ENCODE peak calls at places on chromosomes 2 and 18, in seven cellular contexts. One of them, this sample, is unnamed.

GRCh38 chr2:193584522-193584938 is 1389.8 kb upstream of the TMEFF2 start:
- DNase-seq in activated CD8-positive, alpha-beta T cell treated with anti-CD3 and anti-CD28 coated beads for 36 hours: peak; percentile 7
- DNase-seq in HFF-Myc: no peak
- DNase-seq in H9: peak; percentile 43
- DNase-seq in fibroblast of lung: peak; percentile 37
- DNase-seq in glutamatergic neuron: no peak
- DNase-seq in RWPE1: no peak
- DNase-seq in this sample: peak; percentile 23

GRCh38 chr2:47311764-47312503 is 91.0 kb upstream of the MSH2 start:
- DNase-seq in activated CD8-positive, alpha-beta T cell treated with anti-CD3 and anti-CD28 coated beads for 36 hours: no peak
- DNase-seq in HFF-Myc: no peak
- DNase-seq in H9: no peak
- DNase-seq in fibroblast of lung: no peak
- DNase-seq in glutamatergic neuron: no peak
- DNase-seq in RWPE1: no peak
- DNase-seq in this sample: no peak

GRCh38 chr18:22169889-22170420 is 566 bp downstream of the GATA6 start:
- DNase-seq in activated CD8-positive, alpha-beta T cell treated with anti-CD3 and anti-CD28 coated beads for 36 hours: peak; percentile 35
- DNase-seq in HFF-Myc: no peak
- DNase-seq in H9: no peak
- DNase-seq in fibroblast of lung: no peak
- DNase-seq in glutamatergic neuron: no peak
- DNase-seq in RWPE1: peak; percentile 43
- DNase-seq in this sample: peak; percentile 45

GRCh38 chr2:18214936-18215335 is 336.5 kb downstream of the KCNS3 start:
- DNase-seq in activated CD8-positive, alpha-beta T cell treated with anti-CD3 and anti-CD28 coated beads for 36 hours: no peak
- DNase-seq in HFF-Myc: no peak
- DNase-seq in H9: no peak
- DNase-seq in fibroblast of lung: peak; percentile 66
- DNase-seq in glutamatergic neuron: no peak
- DNase-seq in RWPE1: no peak
- DNase-seq in this sample: no peak

GRCh38 chr18:77127769-77128671 is 4.6 kb downstream of the MBP start:
- DNase-seq in activated CD8-positive, alpha-beta T cell treated with anti-CD3 and anti-CD28 coated beads for 36 hours: peak; percentile 70
- DNase-seq in HFF-Myc: peak; percentile 88
- DNase-seq in H9: no peak
- DNase-seq in fibroblast of lung: peak; percentile 96
- DNase-seq in glutamatergic neuron: no peak
- DNase-seq in RWPE1: peak; percentile 64
- DNase-seq in this sample: peak; percentile 53

GRCh38 chr2:128321421-128321775 is 2.7 kb upstream of the HS6ST1 start:
- DNase-seq in activated CD8-positive, alpha-beta T cell treated with anti-CD3 and anti-CD28 coated beads for 36 hours: peak; percentile 17
- DNase-seq in HFF-Myc: no peak
- DNase-seq in H9: peak; percentile 39
- DNase-seq in fibroblast of lung: no peak
- DNase-seq in glutamatergic neuron: no peak
- DNase-seq in RWPE1: no peak
- DNase-seq in this sample: no peak

GRCh38 chr2:43480874-43481273 is 115.0 kb downstream of the THADA start:
- DNase-seq in activated CD8-positive, alpha-beta T cell treated with anti-CD3 and anti-CD28 coated beads for 36 hours: no peak
- DNase-seq in HFF-Myc: no peak
- DNase-seq in H9: no peak
- DNase-seq in fibroblast of lung: no peak
- DNase-seq in glutamatergic neuron: no peak
- DNase-seq in RWPE1: no peak
- DNase-seq in this sample: no peak

GRCh38 chr2:39922679-39923416 is 143.8 kb upstream of the THUMPD2 start:
- DNase-seq in activated CD8-positive, alpha-beta T cell treated with anti-CD3 and anti-CD28 coated beads for 36 hours: no peak
- DNase-seq in HFF-Myc: no peak
- DNase-seq in H9: no peak
- DNase-seq in fibroblast of lung: peak; percentile 58
- DNase-seq in glutamatergic neuron: no peak
- DNase-seq in RWPE1: no peak
- DNase-seq in this sample: no peak

GRCh38 chr2:22221006-22221405 is 1097.2 kb downstream of the TDRD15 start:
- DNase-seq in activated CD8-positive, alpha-beta T cell treated with anti-CD3 and anti-CD28 coated beads for 36 hours: no peak
- DNase-seq in HFF-Myc: no peak
- DNase-seq in H9: no peak
- DNase-seq in fibroblast of lung: no peak
- DNase-seq in glutamatergic neuron: no peak
- DNase-seq in RWPE1: no peak
- DNase-seq in this sample: no peak

GRCh38 chr2:241673797-241674725 is 12.6 kb downstream of the DTYMK start:
- DNase-seq in activated CD8-positive, alpha-beta T cell treated with anti-CD3 and anti-CD28 coated beads for 36 hours: no peak
- DNase-seq in HFF-Myc: no peak
- DNase-seq in H9: peak; percentile 62
- DNase-seq in fibroblast of lung: peak; percentile 33
- DNase-seq in glutamatergic neuron: no peak
- DNase-seq in RWPE1: no peak
- DNase-seq in this sample: no peak

GRCh38 chr2:37226863-37227262 is 4.5 kb downstream of the CEBPZ start:
- DNase-seq in activated CD8-positive, alpha-beta T cell treated with anti-CD3 and anti-CD28 coated beads for 36 hours: no peak
- DNase-seq in HFF-Myc: no peak
- DNase-seq in H9: no peak
- DNase-seq in fibroblast of lung: no peak
- DNase-seq in glutamatergic neuron: no peak
- DNase-seq in RWPE1: no peak
- DNase-seq in this sample: no peak

GRCh38 chr2:99621106-99621505 is 131.3 kb upstream of the REV1 start:
- DNase-seq in activated CD8-positive, alpha-beta T cell treated with anti-CD3 and anti-CD28 coated beads for 36 hours: no peak
- DNase-seq in HFF-Myc: no peak
- DNase-seq in H9: no peak
- DNase-seq in fibroblast of lung: no peak
- DNase-seq in glutamatergic neuron: no peak
- DNase-seq in RWPE1: no peak
- DNase-seq in this sample: no peak

GRCh38 chr2:99622578-99622977 is 132.8 kb upstream of the REV1 start:
- DNase-seq in activated CD8-positive, alpha-beta T cell treated with anti-CD3 and anti-CD28 coated beads for 36 hours: no peak
- DNase-seq in HFF-Myc: no peak
- DNase-seq in H9: no peak
- DNase-seq in fibroblast of lung: peak; percentile 34
- DNase-seq in glutamatergic neuron: no peak
- DNase-seq in RWPE1: no peak
- DNase-seq in this sample: no peak

GRCh38 chr2:99623613-99624012 is 133.8 kb upstream of the REV1 start:
- DNase-seq in activated CD8-positive, alpha-beta T cell treated with anti-CD3 and anti-CD28 coated beads for 36 hours: no peak
- DNase-seq in HFF-Myc: no peak
- DNase-seq in H9: no peak
- DNase-seq in fibroblast of lung: no peak
- DNase-seq in glutamatergic neuron: no peak
- DNase-seq in RWPE1: no peak
- DNase-seq in this sample: no peak

GRCh38 chr2:99624682-99625081 is 134.9 kb upstream of the REV1 start:
- DNase-seq in activated CD8-positive, alpha-beta T cell treated with anti-CD3 and anti-CD28 coated beads for 36 hours: no peak
- DNase-seq in HFF-Myc: no peak
- DNase-seq in H9: no peak
- DNase-seq in fibroblast of lung: no peak
- DNase-seq in glutamatergic neuron: peak; percentile 38
- DNase-seq in RWPE1: no peak
- DNase-seq in this sample: no peak

GRCh38 chr2:99623035-99623434 is 133.2 kb upstream of the REV1 start:
- DNase-seq in activated CD8-positive, alpha-beta T cell treated with anti-CD3 and anti-CD28 coated beads for 36 hours: no peak
- DNase-seq in HFF-Myc: no peak
- DNase-seq in H9: no peak
- DNase-seq in fibroblast of lung: no peak
- DNase-seq in glutamatergic neuron: no peak
- DNase-seq in RWPE1: no peak
- DNase-seq in this sample: no peak
- TF ChIP-seq CTCF in activated CD8-positive, alpha-beta T cell treated with anti-CD3 and anti-CD28 coated beads for 36 hours: no peak
- TF ChIP-seq CTCF in HFF-Myc: no peak
- TF ChIP-seq CTCF in H9: no peak
- TF ChIP-seq CTCF in fibroblast of lung: no peak
- TF ChIP-seq CTCF in glutamatergic neuron: no peak
- TF ChIP-seq CTCF in RWPE1: no peak
- TF ChIP-seq CTCF in this sample: no peak

DNA sequence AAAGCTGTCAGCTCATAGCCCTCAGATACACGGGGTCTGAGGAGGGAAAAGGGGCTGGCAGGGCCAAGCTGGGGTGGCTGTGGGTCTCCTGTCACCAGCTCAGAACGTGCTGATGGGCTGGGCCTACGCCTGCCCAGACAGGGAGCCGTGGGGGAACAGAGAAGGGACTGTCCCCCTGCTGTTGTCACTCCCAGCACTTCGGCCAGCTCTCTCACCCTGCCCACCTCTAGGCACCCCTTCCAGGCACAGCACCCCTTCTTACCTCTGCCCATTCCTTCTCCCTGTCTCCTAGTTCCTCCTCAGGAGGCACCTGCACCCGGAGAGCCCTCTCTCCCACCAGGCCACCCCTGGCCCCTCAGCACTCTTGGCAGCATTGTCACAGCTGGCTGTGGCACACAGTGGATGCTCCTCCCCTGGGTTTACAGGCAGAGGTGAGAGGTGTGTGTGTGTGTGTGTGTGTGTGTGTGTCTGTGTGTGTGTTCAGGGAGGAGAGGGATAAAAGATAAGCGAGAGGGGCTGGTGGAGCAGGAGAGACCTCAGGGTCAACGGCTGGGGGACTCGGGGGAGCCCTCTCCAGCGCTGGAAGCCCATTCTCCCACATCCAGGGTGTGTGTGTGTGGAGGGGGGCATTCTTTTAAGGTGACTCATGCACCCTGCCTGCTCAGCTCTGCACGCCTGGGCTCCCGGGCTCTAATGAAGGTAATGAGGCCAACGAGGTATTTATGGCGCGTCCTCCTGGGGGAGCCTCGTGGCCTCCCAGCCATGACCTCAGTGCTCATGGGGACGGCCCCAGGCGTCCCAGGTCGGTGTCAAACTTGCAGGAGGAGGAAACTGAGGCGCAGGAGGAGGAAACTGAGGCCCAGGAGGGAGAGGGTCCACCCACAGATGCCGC is 66.1 kb upstream of the SMAD7 start:
- DNase-seq in activated CD8-positive, alpha-beta T cell treated with anti-CD3 and anti-CD28 coated beads for 36 hours: no peak
- DNase-seq in HFF-Myc: peak; percentile 41
- DNase-seq in H9: peak; percentile 76
- DNase-seq in fibroblast of lung: peak; percentile 92
- DNase-seq in glutamatergic neuron: no peak
- DNase-seq in RWPE1: peak; percentile 72
- DNase-seq in this sample: no peak
- TF ChIP-seq CTCF in activated CD8-positive, alpha-beta T cell treated with anti-CD3 and anti-CD28 coated beads for 36 hours: no peak
- TF ChIP-seq CTCF in HFF-Myc: no peak
- TF ChIP-seq CTCF in H9: no peak
- TF ChIP-seq CTCF in fibroblast of lung: no peak
- TF ChIP-seq CTCF in glutamatergic neuron: no peak
- TF ChIP-seq CTCF in RWPE1: no peak
- TF ChIP-seq CTCF in this sample: no peak

GRCh38 chr18:710418-711300 is 1.8 kb downstream of the ENOSF1 start:
- DNase-seq in activated CD8-positive, alpha-beta T cell treated with anti-CD3 and anti-CD28 coated beads for 36 hours: no peak
- DNase-seq in HFF-Myc: no peak
- DNase-seq in H9: no peak
- DNase-seq in fibroblast of lung: no peak
- DNase-seq in glutamatergic neuron: no peak
- DNase-seq in RWPE1: no peak
- DNase-seq in this sample: no peak

GRCh38 chr18:713135-713490 is 683 bp upstream of the ENOSF1 start:
- DNase-seq in activated CD8-positive, alpha-beta T cell treated with anti-CD3 and anti-CD28 coated beads for 36 hours: peak; percentile 15
- DNase-seq in HFF-Myc: no peak
- DNase-seq in H9: peak; percentile 42
- DNase-seq in fibroblast of lung: no peak
- DNase-seq in glutamatergic neuron: no peak
- DNase-seq in RWPE1: no peak
- DNase-seq in this sample: no peak

GRCh38 chr18:711693-712400 is 583 bp downstream of the ENOSF1 start:
- DNase-seq in activated CD8-positive, alpha-beta T cell treated with anti-CD3 and anti-CD28 coated beads for 36 hours: peak; percentile 90
- DNase-seq in HFF-Myc: no peak
- DNase-seq in H9: no peak
- DNase-seq in fibroblast of lung: peak; percentile 76
- DNase-seq in glutamatergic neuron: peak; percentile 36
- DNase-seq in RWPE1: peak; percentile 67
- DNase-seq in this sample: peak; percentile 80

GRCh38 chr18:711330-711692 is 1.1 kb downstream of the ENOSF1 start:
- DNase-seq in activated CD8-positive, alpha-beta T cell treated with anti-CD3 and anti-CD28 coated beads for 36 hours: no peak
- DNase-seq in HFF-Myc: no peak
- DNase-seq in H9: no peak
- DNase-seq in fibroblast of lung: no peak
- DNase-seq in glutamatergic neuron: no peak
- DNase-seq in RWPE1: peak; percentile 14
- DNase-seq in this sample: peak; percentile 13

DNA sequence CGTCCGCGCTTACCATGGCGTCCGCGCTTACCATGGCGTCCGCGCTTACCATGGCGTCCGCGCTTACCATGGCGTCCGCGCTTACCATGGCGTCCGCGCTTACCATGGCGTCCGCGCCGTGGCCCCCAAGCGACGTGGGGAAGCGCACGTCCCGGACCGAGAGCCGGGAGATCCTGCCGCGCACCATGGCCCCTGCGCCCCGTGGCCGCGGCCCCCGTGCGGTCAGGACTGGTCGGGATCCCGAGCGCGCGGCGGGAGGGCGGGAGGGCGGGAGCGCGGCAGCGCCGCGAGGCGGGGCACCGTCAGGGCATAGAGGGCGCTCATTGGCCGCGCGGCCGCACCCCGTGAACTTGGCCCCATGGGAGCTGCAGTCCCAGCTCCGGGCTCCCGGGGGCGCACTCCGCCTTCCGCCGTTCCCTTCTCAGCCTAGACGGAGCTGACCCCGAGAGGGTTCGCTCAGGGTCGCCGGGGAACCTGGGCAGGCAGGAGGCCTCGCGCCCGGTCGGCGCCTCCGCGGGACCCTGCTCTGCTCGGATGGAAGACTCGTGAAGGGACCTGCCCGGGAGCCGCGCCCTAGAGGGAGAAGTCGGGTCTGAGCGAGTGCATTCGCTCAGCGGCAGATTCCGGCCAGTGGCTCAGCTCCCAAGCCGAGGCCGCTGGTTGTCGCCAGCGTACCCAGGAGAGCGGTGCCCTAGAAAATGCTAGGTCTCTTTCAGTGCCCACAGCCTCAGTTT is at the start of gene ENOSF1:
- DNase-seq in activated CD8-positive, alpha-beta T cell treated with anti-CD3 and anti-CD28 coated beads for 36 hours: peak; percentile 91
- DNase-seq in HFF-Myc: no peak
- DNase-seq in H9: peak; percentile 94
- DNase-seq in fibroblast of lung: peak; percentile 75
- DNase-seq in glutamatergic neuron: peak; percentile 91
- DNase-seq in RWPE1: peak; percentile 93
- DNase-seq in this sample: peak; percentile 95
- TF ChIP-seq CTCF in activated CD8-positive, alpha-beta T cell treated with anti-CD3 and anti-CD28 coated beads for 36 hours: peak; percentile 87
- TF ChIP-seq CTCF in HFF-Myc: peak; percentile 63
- TF ChIP-seq CTCF in H9: peak; percentile 98
- TF ChIP-seq CTCF in fibroblast of lung: peak; percentile 67
- TF ChIP-seq CTCF in glutamatergic neuron: peak; percentile 93
- TF ChIP-seq CTCF in RWPE1: peak; percentile 89
- TF ChIP-seq CTCF in this sample: peak; percentile 80

DNA sequence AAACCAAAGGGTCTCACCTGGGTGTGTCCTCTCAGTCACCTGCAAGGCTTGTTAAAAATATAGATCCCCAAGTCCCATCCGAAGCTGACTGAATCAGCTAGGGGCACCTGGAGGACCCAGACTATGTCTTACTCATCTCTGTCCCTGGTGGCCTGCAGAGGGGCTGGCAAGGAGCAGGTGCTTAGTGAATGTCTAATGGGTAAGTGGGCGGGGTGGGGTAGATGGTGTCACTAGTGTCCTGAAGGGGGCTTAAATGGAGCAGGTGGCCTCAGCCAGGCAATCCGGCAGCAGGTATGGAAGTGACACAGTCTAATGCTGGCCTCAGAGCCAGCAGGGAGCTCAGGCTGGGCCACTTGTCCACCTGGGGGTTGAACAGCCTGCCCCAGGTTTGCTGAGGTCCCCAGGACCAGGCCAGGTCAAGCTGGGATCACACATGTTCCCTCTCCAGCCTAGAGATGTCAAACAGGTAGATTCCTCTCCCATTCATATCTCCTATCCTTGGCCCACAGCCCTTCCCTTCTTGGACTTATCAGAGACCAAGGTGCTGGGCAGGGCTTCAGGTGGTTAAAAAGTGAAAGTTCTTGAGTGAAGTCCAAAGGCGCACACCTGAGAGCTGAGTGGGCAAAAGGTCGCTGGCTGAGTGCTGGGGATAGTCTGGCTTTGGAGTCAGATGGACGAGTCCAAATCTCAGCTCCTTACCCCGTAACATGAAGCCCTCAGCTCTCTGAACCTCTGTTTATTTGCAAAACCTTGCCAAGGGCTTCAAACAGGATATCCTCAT is 1.6 kb downstream of the STEAP3 start:
- DNase-seq in activated CD8-positive, alpha-beta T cell treated with anti-CD3 and anti-CD28 coated beads for 36 hours: peak; percentile 11
- DNase-seq in HFF-Myc: no peak
- DNase-seq in H9: no peak
- DNase-seq in fibroblast of lung: no peak
- DNase-seq in glutamatergic neuron: no peak
- DNase-seq in RWPE1: no peak
- DNase-seq in this sample: no peak
- TF ChIP-seq CTCF in activated CD8-positive, alpha-beta T cell treated with anti-CD3 and anti-CD28 coated beads for 36 hours: no peak
- TF ChIP-seq CTCF in HFF-Myc: no peak
- TF ChIP-seq CTCF in H9: no peak
- TF ChIP-seq CTCF in fibroblast of lung: no peak
- TF ChIP-seq CTCF in glutamatergic neuron: no peak
- TF ChIP-seq CTCF in RWPE1: no peak
- TF ChIP-seq CTCF in this sample: no peak